ENCODE peak calls at places on chromosomes 6 and 20, in six cellular contexts. One of them, this sample, is unnamed.

GRCh38 chr6:80438728-80439127 is 332.3 kb downstream of the BCKDHB start:
- DNase-seq in adrenal gland: no peak
- DNase-seq in ovary: no peak
- DNase-seq in PC-3: peak
- DNase-seq in AG09309: peak
- DNase-seq in neural crest cell: no peak
- DNase-seq in this sample: no peak

GRCh38 chr6:12585497-12585958 is 131.0 kb upstream of the PHACTR1 start:
- DNase-seq in adrenal gland: peak
- DNase-seq in ovary: no peak
- DNase-seq in PC-3: no peak
- DNase-seq in AG09309: no peak
- DNase-seq in neural crest cell: no peak
- DNase-seq in this sample: no peak

GRCh38 chr6:151240861-151241642 is 1.3 kb downstream of the AKAP12 start:
- DNase-seq in adrenal gland: peak
- DNase-seq in ovary: peak
- DNase-seq in PC-3: peak
- DNase-seq in AG09309: no peak
- DNase-seq in neural crest cell: peak
- DNase-seq in this sample: peak

GRCh38 chr6:32692019-32692418 is 25.6 kb upstream of the HLA-DQB1 start:
- DNase-seq in adrenal gland: no peak
- DNase-seq in ovary: no peak
- DNase-seq in PC-3: peak
- DNase-seq in AG09309: no peak
- DNase-seq in neural crest cell: no peak
- DNase-seq in this sample: no peak

GRCh38 chr6:15950962-15951569 is 177.8 kb upstream of the MYLIP start:
- DNase-seq in adrenal gland: no peak
- DNase-seq in ovary: no peak
- DNase-seq in PC-3: no peak
- DNase-seq in AG09309: no peak
- DNase-seq in neural crest cell: no peak
- DNase-seq in this sample: no peak

GRCh38 chr6:20632696-20633095 is 98.4 kb downstream of the CDKAL1 start:
- DNase-seq in adrenal gland: no peak
- DNase-seq in ovary: no peak
- DNase-seq in PC-3: no peak
- DNase-seq in AG09309: no peak
- DNase-seq in neural crest cell: no peak
- DNase-seq in this sample: no peak

GRCh38 chr6:131694832-131695426 is 6.3 kb downstream of the OR2A4 start:
- DNase-seq in adrenal gland: peak
- DNase-seq in ovary: peak
- DNase-seq in PC-3: peak
- DNase-seq in AG09309: peak
- DNase-seq in neural crest cell: peak
- DNase-seq in this sample: no peak

GRCh38 chr20:23122321-23122720 is 36.2 kb upstream of the CD93 start:
- DNase-seq in adrenal gland: no peak
- DNase-seq in ovary: no peak
- DNase-seq in PC-3: no peak
- DNase-seq in AG09309: no peak
- DNase-seq in neural crest cell: no peak
- DNase-seq in this sample: no peak

GRCh38 chr6:83417880-83418663 is 12.8 kb downstream of the ME1 start:
- DNase-seq in adrenal gland: no peak
- DNase-seq in ovary: no peak
- DNase-seq in PC-3: peak
- DNase-seq in AG09309: peak
- DNase-seq in neural crest cell: no peak
- DNase-seq in this sample: no peak

GRCh38 chr6:57013501-57013900 is 33.0 kb upstream of the KIAA1586 start:
- DNase-seq in adrenal gland: no peak
- DNase-seq in ovary: no peak
- DNase-seq in PC-3: peak
- DNase-seq in AG09309: peak
- DNase-seq in neural crest cell: no peak
- DNase-seq in this sample: no peak

GRCh38 chr6:40720375-40720748 is 133.2 kb upstream of the LRFN2 start:
- DNase-seq in adrenal gland: no peak
- DNase-seq in ovary: no peak
- DNase-seq in PC-3: no peak
- DNase-seq in AG09309: no peak
- DNase-seq in neural crest cell: no peak
- DNase-seq in this sample: no peak

GRCh38 chr6:40718401-40718800 is 131.2 kb upstream of the LRFN2 start:
- DNase-seq in adrenal gland: no peak
- DNase-seq in ovary: no peak
- DNase-seq in PC-3: no peak
- DNase-seq in AG09309: no peak
- DNase-seq in neural crest cell: no peak
- DNase-seq in this sample: no peak

GRCh38 chr6:40722081-40722480 is 134.9 kb upstream of the LRFN2 start:
- DNase-seq in adrenal gland: no peak
- DNase-seq in ovary: no peak
- DNase-seq in PC-3: no peak
- DNase-seq in AG09309: no peak
- DNase-seq in neural crest cell: no peak
- DNase-seq in this sample: no peak

GRCh38 chr6:40721252-40721936 is 134.2 kb upstream of the LRFN2 start:
- DNase-seq in adrenal gland: no peak
- DNase-seq in ovary: no peak
- DNase-seq in PC-3: no peak
- DNase-seq in AG09309: no peak
- DNase-seq in neural crest cell: peak
- DNase-seq in this sample: no peak

GRCh38 chr6:40719671-40720374 is 132.7 kb upstream of the LRFN2 start:
- DNase-seq in adrenal gland: no peak
- DNase-seq in ovary: peak
- DNase-seq in PC-3: no peak
- DNase-seq in AG09309: peak
- DNase-seq in neural crest cell: no peak
- DNase-seq in this sample: no peak
- TF ChIP-seq CTCF in adrenal gland: no peak
- TF ChIP-seq CTCF in ovary: no peak
- TF ChIP-seq CTCF in PC-3: no peak
- TF ChIP-seq CTCF in AG09309: no peak
- TF ChIP-seq CTCF in neural crest cell: no peak
- TF ChIP-seq CTCF in this sample: no peak

GRCh38 chr6:98833101-98834059 is 994 bp upstream of the POU3F2 start:
- DNase-seq in adrenal gland: peak
- DNase-seq in ovary: peak
- DNase-seq in PC-3: peak
- DNase-seq in AG09309: no peak
- DNase-seq in neural crest cell: no peak
- DNase-seq in this sample: no peak
- TF ChIP-seq CTCF in adrenal gland: no peak
- TF ChIP-seq CTCF in ovary: no peak
- TF ChIP-seq CTCF in PC-3: no peak
- TF ChIP-seq CTCF in AG09309: no peak
- TF ChIP-seq CTCF in neural crest cell: no peak
- TF ChIP-seq CTCF in this sample: peak

GRCh38 chr6:39934060-39934757 is at the start of gene MOCS1:
- DNase-seq in adrenal gland: peak
- DNase-seq in ovary: peak
- DNase-seq in PC-3: peak
- DNase-seq in AG09309: no peak
- DNase-seq in neural crest cell: peak
- DNase-seq in this sample: no peak
- TF ChIP-seq CTCF in adrenal gland: no peak
- TF ChIP-seq CTCF in ovary: no peak
- TF ChIP-seq CTCF in PC-3: no peak
- TF ChIP-seq CTCF in AG09309: no peak
- TF ChIP-seq CTCF in neural crest cell: no peak
- TF ChIP-seq CTCF in this sample: no peak

DNA sequence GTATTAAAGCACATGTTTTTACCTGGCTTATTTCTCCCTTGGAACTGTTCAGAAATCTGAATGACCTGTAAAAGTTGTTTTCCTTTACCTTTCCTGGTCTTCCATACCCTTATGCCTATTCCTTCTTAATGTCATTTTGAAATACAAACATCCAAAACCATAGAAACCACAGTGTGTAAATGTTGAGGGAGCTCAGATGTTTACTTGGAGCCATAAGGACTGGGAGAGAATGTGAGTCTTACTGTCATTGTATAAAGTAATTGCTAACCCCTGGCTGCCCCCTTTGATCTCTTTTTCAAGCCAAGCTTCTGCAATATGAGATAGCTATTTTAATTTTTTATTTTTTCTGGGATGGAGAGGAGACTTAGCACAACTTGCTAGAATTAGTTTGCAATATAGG is 124.3 kb upstream of the AKIRIN2 start:
- DNase-seq in adrenal gland: no peak
- DNase-seq in ovary: no peak
- DNase-seq in PC-3: no peak
- DNase-seq in AG09309: no peak
- DNase-seq in neural crest cell: no peak
- DNase-seq in this sample: no peak
- TF ChIP-seq CTCF in adrenal gland: no peak
- TF ChIP-seq CTCF in ovary: no peak
- TF ChIP-seq CTCF in PC-3: no peak
- TF ChIP-seq CTCF in AG09309: no peak
- TF ChIP-seq CTCF in neural crest cell: no peak
- TF ChIP-seq CTCF in this sample: no peak

DNA sequence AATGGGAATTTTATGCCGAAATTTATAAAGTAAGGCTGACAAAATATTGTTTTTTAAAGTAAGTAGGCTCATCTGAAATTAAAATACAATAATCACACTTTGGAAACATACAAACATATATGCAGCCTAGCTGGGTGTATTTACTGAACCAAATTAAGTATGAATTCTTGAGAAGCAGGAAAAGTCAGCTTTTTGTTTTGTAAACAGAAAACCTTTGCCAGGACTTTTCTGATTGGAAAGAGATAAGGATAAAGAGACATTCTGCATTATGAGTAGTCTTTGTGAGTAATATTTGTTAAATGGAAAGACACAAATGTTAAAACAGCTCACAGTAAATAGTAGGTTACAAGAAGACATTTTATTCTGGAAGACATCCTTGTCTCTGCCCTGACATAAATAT is 1380.8 kb downstream of the GRIK2 start:
- DNase-seq in adrenal gland: no peak
- DNase-seq in ovary: no peak
- DNase-seq in PC-3: peak
- DNase-seq in AG09309: no peak
- DNase-seq in neural crest cell: no peak
- DNase-seq in this sample: no peak
- TF ChIP-seq CTCF in adrenal gland: no peak
- TF ChIP-seq CTCF in ovary: no peak
- TF ChIP-seq CTCF in PC-3: no peak
- TF ChIP-seq CTCF in AG09309: no peak
- TF ChIP-seq CTCF in neural crest cell: no peak
- TF ChIP-seq CTCF in this sample: no peak

DNA sequence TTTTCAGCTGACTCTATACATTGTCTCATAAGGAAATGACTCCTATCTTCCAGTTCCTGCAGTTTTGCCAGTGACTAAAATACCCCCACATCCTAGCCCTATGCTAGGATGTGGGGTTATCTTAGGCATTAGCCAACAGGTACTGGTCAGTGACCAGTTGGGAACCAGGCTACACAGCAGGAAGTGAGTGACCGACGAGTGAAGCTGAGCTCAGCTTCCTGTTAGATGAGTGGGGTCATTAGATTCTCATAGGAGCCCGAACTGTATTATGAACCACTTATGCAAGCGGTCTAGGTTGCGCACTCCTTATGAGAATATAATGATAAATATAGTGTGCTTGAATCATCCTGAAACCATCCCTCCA is 199.3 kb upstream of the FAM83B start:
- DNase-seq in adrenal gland: no peak
- DNase-seq in ovary: no peak
- DNase-seq in PC-3: no peak
- DNase-seq in AG09309: no peak
- DNase-seq in neural crest cell: no peak
- DNase-seq in this sample: no peak
- TF ChIP-seq CTCF in adrenal gland: no peak
- TF ChIP-seq CTCF in ovary: no peak
- TF ChIP-seq CTCF in PC-3: no peak
- TF ChIP-seq CTCF in AG09309: no peak
- TF ChIP-seq CTCF in neural crest cell: no peak
- TF ChIP-seq CTCF in this sample: no peak

GRCh38 chr6:137472738-137473137 is 21.5 kb downstream of the OLIG3 start:
- DNase-seq in adrenal gland: no peak
- DNase-seq in ovary: no peak
- DNase-seq in PC-3: no peak
- DNase-seq in AG09309: no peak
- DNase-seq in neural crest cell: no peak
- DNase-seq in this sample: no peak

GRCh38 chr6:137473651-137474050 is 20.5 kb downstream of the OLIG3 start:
- DNase-seq in adrenal gland: no peak
- DNase-seq in ovary: no peak
- DNase-seq in PC-3: no peak
- DNase-seq in AG09309: no peak
- DNase-seq in neural crest cell: no peak
- DNase-seq in this sample: no peak

GRCh38 chr6:137471497-137471896 is 22.7 kb downstream of the OLIG3 start:
- DNase-seq in adrenal gland: no peak
- DNase-seq in ovary: no peak
- DNase-seq in PC-3: no peak
- DNase-seq in AG09309: no peak
- DNase-seq in neural crest cell: no peak
- DNase-seq in this sample: no peak

GRCh38 chr6:137471951-137472350 is 22.2 kb downstream of the OLIG3 start:
- DNase-seq in adrenal gland: no peak
- DNase-seq in ovary: no peak
- DNase-seq in PC-3: no peak
- DNase-seq in AG09309: no peak
- DNase-seq in neural crest cell: no peak
- DNase-seq in this sample: no peak

GRCh38 chr6:137475103-137475502 is 19.1 kb downstream of the OLIG3 start:
- DNase-seq in adrenal gland: no peak
- DNase-seq in ovary: no peak
- DNase-seq in PC-3: no peak
- DNase-seq in AG09309: no peak
- DNase-seq in neural crest cell: no peak
- DNase-seq in this sample: no peak
- TF ChIP-seq CTCF in adrenal gland: no peak
- TF ChIP-seq CTCF in ovary: no peak
- TF ChIP-seq CTCF in PC-3: peak
- TF ChIP-seq CTCF in AG09309: peak
- TF ChIP-seq CTCF in neural crest cell: peak
- TF ChIP-seq CTCF in this sample: peak

DNA sequence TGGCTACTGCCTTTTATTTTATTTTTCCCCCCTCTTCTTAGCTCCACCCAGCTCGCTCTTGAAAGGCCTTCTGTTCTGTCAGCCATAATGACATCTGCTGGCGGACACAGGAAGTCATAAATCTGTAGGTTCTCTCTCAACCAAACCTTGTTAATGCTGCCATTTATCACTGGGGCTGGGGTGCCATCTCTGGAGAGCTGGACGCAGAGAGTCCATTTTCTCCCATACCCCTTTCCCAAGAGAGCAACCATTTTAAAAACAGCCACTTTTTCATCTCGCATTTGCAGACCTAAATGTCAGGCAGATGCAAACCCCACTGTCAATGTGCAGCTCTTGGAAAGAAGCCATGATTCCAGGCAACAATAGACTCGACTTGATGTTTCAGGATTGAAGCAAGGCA is 13.0 kb upstream of the TSHZ2 start:
- DNase-seq in adrenal gland: peak
- DNase-seq in ovary: no peak
- DNase-seq in PC-3: no peak
- DNase-seq in AG09309: no peak
- DNase-seq in neural crest cell: peak
- DNase-seq in this sample: no peak
- TF ChIP-seq CTCF in adrenal gland: no peak
- TF ChIP-seq CTCF in ovary: no peak
- TF ChIP-seq CTCF in PC-3: peak
- TF ChIP-seq CTCF in AG09309: no peak
- TF ChIP-seq CTCF in neural crest cell: peak
- TF ChIP-seq CTCF in this sample: no peak

GRCh38 chr6:126628125-126628524 is 288.2 kb downstream of the CENPW start:
- DNase-seq in adrenal gland: no peak
- DNase-seq in ovary: no peak
- DNase-seq in PC-3: no peak
- DNase-seq in AG09309: no peak
- DNase-seq in neural crest cell: no peak
- DNase-seq in this sample: no peak
- TF ChIP-seq CTCF in adrenal gland: no peak
- TF ChIP-seq CTCF in ovary: no peak
- TF ChIP-seq CTCF in PC-3: no peak
- TF ChIP-seq CTCF in AG09309: no peak
- TF ChIP-seq CTCF in neural crest cell: peak
- TF ChIP-seq CTCF in this sample: no peak

This sample was measured in chondrocyte.